ENCODE peak calls at places on chromosome 3, in ten cellular contexts. One of them, this sample, is unnamed.

GRCh38 chr3:193134895-193135294 is 106.1 kb upstream of the PLAAT1 start:
- DNase-seq in NCI-H1092: no peak
- DNase-seq in NB4: no peak
- DNase-seq in astrocyte of the spinal cord: peak
- DNase-seq in activated CD4-positive, alpha-beta T cell treated with anti-CD3 and anti-CD28 coated beads, Interleukin-2, amount 50 U/mL, for 1 hour: no peak
- DNase-seq in left cardiac atrium: no peak
- DNase-seq in Peyer's patch: no peak
- DNase-seq in kidney tubule cell: peak
- DNase-seq in neural crest cell: no peak
- DNase-seq in ovary: no peak
- DNase-seq in this sample: no peak

GRCh38 chr3:52824037-52824436 is 6.4 kb downstream of the ITIH4 start:
- DNase-seq in astrocyte of the spinal cord: no peak
- DNase-seq in neural crest cell: no peak
- DNase-seq in ovary: no peak
- DNase-seq in left cardiac atrium: no peak
- DNase-seq in NCI-H1092: no peak
- DNase-seq in activated CD4-positive, alpha-beta T cell treated with anti-CD3 and anti-CD28 coated beads, Interleukin-2, amount 50 U/mL, for 1 hour: no peak
- DNase-seq in kidney tubule cell: no peak
- DNase-seq in NB4: no peak
- DNase-seq in Peyer's patch: no peak
- DNase-seq in this sample: no peak

GRCh38 chr3:16030342-16030741 is 144.1 kb upstream of the GALNT15 start:
- DNase-seq in left cardiac atrium: no peak
- DNase-seq in Peyer's patch: no peak
- DNase-seq in astrocyte of the spinal cord: no peak
- DNase-seq in ovary: no peak
- DNase-seq in neural crest cell: no peak
- DNase-seq in NB4: no peak
- DNase-seq in kidney tubule cell: no peak
- DNase-seq in activated CD4-positive, alpha-beta T cell treated with anti-CD3 and anti-CD28 coated beads, Interleukin-2, amount 50 U/mL, for 1 hour: no peak
- DNase-seq in NCI-H1092: no peak
- DNase-seq in this sample: no peak

GRCh38 chr3:63689285-63689684 is 36.8 kb downstream of the SNTN start:
- DNase-seq in Peyer's patch: no peak
- DNase-seq in ovary: no peak
- DNase-seq in NCI-H1092: no peak
- DNase-seq in astrocyte of the spinal cord: no peak
- DNase-seq in kidney tubule cell: no peak
- DNase-seq in activated CD4-positive, alpha-beta T cell treated with anti-CD3 and anti-CD28 coated beads, Interleukin-2, amount 50 U/mL, for 1 hour: no peak
- DNase-seq in left cardiac atrium: no peak
- DNase-seq in NB4: no peak
- DNase-seq in neural crest cell: no peak
- DNase-seq in this sample: no peak

GRCh38 chr3:385151-385550 is 188.6 kb downstream of the CHL1 start:
- DNase-seq in activated CD4-positive, alpha-beta T cell treated with anti-CD3 and anti-CD28 coated beads, Interleukin-2, amount 50 U/mL, for 1 hour: no peak
- DNase-seq in kidney tubule cell: peak
- DNase-seq in NCI-H1092: no peak
- DNase-seq in astrocyte of the spinal cord: peak
- DNase-seq in left cardiac atrium: no peak
- DNase-seq in ovary: no peak
- DNase-seq in neural crest cell: no peak
- DNase-seq in Peyer's patch: no peak
- DNase-seq in NB4: no peak
- DNase-seq in this sample: no peak

GRCh38 chr3:127815641-127816605 is 6.4 kb downstream of the MGLL start:
- DNase-seq in astrocyte of the spinal cord: no peak
- DNase-seq in NCI-H1092: no peak
- DNase-seq in Peyer's patch: peak
- DNase-seq in neural crest cell: no peak
- DNase-seq in left cardiac atrium: no peak
- DNase-seq in NB4: no peak
- DNase-seq in ovary: no peak
- DNase-seq in kidney tubule cell: no peak
- DNase-seq in activated CD4-positive, alpha-beta T cell treated with anti-CD3 and anti-CD28 coated beads, Interleukin-2, amount 50 U/mL, for 1 hour: no peak
- DNase-seq in this sample: no peak

GRCh38 chr3:26437678-26438077 is 184.9 kb upstream of the LRRC3B start:
- DNase-seq in activated CD4-positive, alpha-beta T cell treated with anti-CD3 and anti-CD28 coated beads, Interleukin-2, amount 50 U/mL, for 1 hour: no peak
- DNase-seq in astrocyte of the spinal cord: peak
- DNase-seq in Peyer's patch: no peak
- DNase-seq in left cardiac atrium: no peak
- DNase-seq in NCI-H1092: no peak
- DNase-seq in ovary: no peak
- DNase-seq in kidney tubule cell: peak
- DNase-seq in neural crest cell: no peak
- DNase-seq in NB4: no peak
- DNase-seq in this sample: no peak

GRCh38 chr3:32451049-32451659 is 51.5 kb downstream of the CMTM6 start:
- DNase-seq in NB4: no peak
- DNase-seq in activated CD4-positive, alpha-beta T cell treated with anti-CD3 and anti-CD28 coated beads, Interleukin-2, amount 50 U/mL, for 1 hour: no peak
- DNase-seq in left cardiac atrium: no peak
- DNase-seq in neural crest cell: no peak
- DNase-seq in ovary: no peak
- DNase-seq in kidney tubule cell: no peak
- DNase-seq in NCI-H1092: no peak
- DNase-seq in Peyer's patch: no peak
- DNase-seq in astrocyte of the spinal cord: no peak
- DNase-seq in this sample: no peak

GRCh38 chr3:47002490-47003410 is 23.3 kb downstream of the NBEAL2 start:
- DNase-seq in activated CD4-positive, alpha-beta T cell treated with anti-CD3 and anti-CD28 coated beads, Interleukin-2, amount 50 U/mL, for 1 hour: no peak
- DNase-seq in left cardiac atrium: peak
- DNase-seq in neural crest cell: no peak
- DNase-seq in astrocyte of the spinal cord: no peak
- DNase-seq in NB4: no peak
- DNase-seq in NCI-H1092: no peak
- DNase-seq in Peyer's patch: peak
- DNase-seq in kidney tubule cell: no peak
- DNase-seq in ovary: no peak
- DNase-seq in this sample: no peak

GRCh38 chr3:195767792-195768191 is 43.9 kb downstream of the MUC4 start:
- DNase-seq in activated CD4-positive, alpha-beta T cell treated with anti-CD3 and anti-CD28 coated beads, Interleukin-2, amount 50 U/mL, for 1 hour: no peak
- DNase-seq in Peyer's patch: no peak
- DNase-seq in astrocyte of the spinal cord: no peak
- DNase-seq in kidney tubule cell: no peak
- DNase-seq in neural crest cell: no peak
- DNase-seq in NCI-H1092: no peak
- DNase-seq in ovary: no peak
- DNase-seq in left cardiac atrium: no peak
- DNase-seq in NB4: no peak
- DNase-seq in this sample: no peak

GRCh38 chr3:48422691-48423090 is 7.2 kb downstream of the PLXNB1 start:
- DNase-seq in neural crest cell: no peak
- DNase-seq in ovary: no peak
- DNase-seq in astrocyte of the spinal cord: no peak
- DNase-seq in NCI-H1092: no peak
- DNase-seq in NB4: no peak
- DNase-seq in Peyer's patch: no peak
- DNase-seq in activated CD4-positive, alpha-beta T cell treated with anti-CD3 and anti-CD28 coated beads, Interleukin-2, amount 50 U/mL, for 1 hour: no peak
- DNase-seq in kidney tubule cell: no peak
- DNase-seq in left cardiac atrium: no peak
- DNase-seq in this sample: no peak

GRCh38 chr3:123150449-123150954 is 51.2 kb upstream of the SEC22A start:
- DNase-seq in Peyer's patch: no peak
- DNase-seq in astrocyte of the spinal cord: no peak
- DNase-seq in kidney tubule cell: no peak
- DNase-seq in activated CD4-positive, alpha-beta T cell treated with anti-CD3 and anti-CD28 coated beads, Interleukin-2, amount 50 U/mL, for 1 hour: no peak
- DNase-seq in NCI-H1092: no peak
- DNase-seq in neural crest cell: no peak
- DNase-seq in ovary: no peak
- DNase-seq in NB4: no peak
- DNase-seq in left cardiac atrium: no peak
- DNase-seq in this sample: no peak

GRCh38 chr3:136790786-136791185 is 28.1 kb upstream of the SLC35G2 start:
- DNase-seq in activated CD4-positive, alpha-beta T cell treated with anti-CD3 and anti-CD28 coated beads, Interleukin-2, amount 50 U/mL, for 1 hour: no peak
- DNase-seq in NB4: no peak
- DNase-seq in neural crest cell: no peak
- DNase-seq in kidney tubule cell: no peak
- DNase-seq in NCI-H1092: no peak
- DNase-seq in ovary: no peak
- DNase-seq in left cardiac atrium: no peak
- DNase-seq in Peyer's patch: no peak
- DNase-seq in astrocyte of the spinal cord: no peak
- DNase-seq in this sample: no peak

GRCh38 chr3:100503450-100503849 is 11.0 kb downstream of the TMEM45A start:
- DNase-seq in NCI-H1092: no peak
- DNase-seq in kidney tubule cell: no peak
- DNase-seq in neural crest cell: no peak
- DNase-seq in left cardiac atrium: no peak
- DNase-seq in astrocyte of the spinal cord: no peak
- DNase-seq in Peyer's patch: no peak
- DNase-seq in NB4: no peak
- DNase-seq in ovary: no peak
- DNase-seq in activated CD4-positive, alpha-beta T cell treated with anti-CD3 and anti-CD28 coated beads, Interleukin-2, amount 50 U/mL, for 1 hour: no peak
- DNase-seq in this sample: no peak

GRCh38 chr3:16511561-16512434 is 1.7 kb downstream of the RFTN1 start:
- DNase-seq in astrocyte of the spinal cord: peak
- DNase-seq in Peyer's patch: no peak
- DNase-seq in kidney tubule cell: peak
- DNase-seq in activated CD4-positive, alpha-beta T cell treated with anti-CD3 and anti-CD28 coated beads, Interleukin-2, amount 50 U/mL, for 1 hour: peak
- DNase-seq in NB4: peak
- DNase-seq in left cardiac atrium: peak
- DNase-seq in NCI-H1092: no peak
- DNase-seq in neural crest cell: no peak
- DNase-seq in ovary: peak
- DNase-seq in this sample: peak

GRCh38 chr3:143433787-143434378 is 314.3 kb downstream of the CHST2 start:
- DNase-seq in ovary: no peak
- DNase-seq in kidney tubule cell: no peak
- DNase-seq in neural crest cell: no peak
- DNase-seq in activated CD4-positive, alpha-beta T cell treated with anti-CD3 and anti-CD28 coated beads, Interleukin-2, amount 50 U/mL, for 1 hour: peak
- DNase-seq in left cardiac atrium: no peak
- DNase-seq in NB4: peak
- DNase-seq in Peyer's patch: no peak
- DNase-seq in NCI-H1092: no peak
- DNase-seq in astrocyte of the spinal cord: no peak
- DNase-seq in this sample: no peak

GRCh38 chr3:160129459-160130061 is 95.7 kb upstream of the C3orf80 start:
- DNase-seq in ovary: no peak
- DNase-seq in Peyer's patch: no peak
- DNase-seq in astrocyte of the spinal cord: peak
- DNase-seq in NB4: peak
- DNase-seq in left cardiac atrium: no peak
- DNase-seq in activated CD4-positive, alpha-beta T cell treated with anti-CD3 and anti-CD28 coated beads, Interleukin-2, amount 50 U/mL, for 1 hour: no peak
- DNase-seq in kidney tubule cell: peak
- DNase-seq in NCI-H1092: no peak
- DNase-seq in neural crest cell: no peak
- DNase-seq in this sample: peak

GRCh38 chr3:66439666-66440344 is 61.0 kb downstream of the LRIG1 start:
- DNase-seq in NB4: peak
- DNase-seq in NCI-H1092: peak
- DNase-seq in left cardiac atrium: no peak
- DNase-seq in neural crest cell: no peak
- DNase-seq in Peyer's patch: no peak
- DNase-seq in ovary: no peak
- DNase-seq in kidney tubule cell: no peak
- DNase-seq in activated CD4-positive, alpha-beta T cell treated with anti-CD3 and anti-CD28 coated beads, Interleukin-2, amount 50 U/mL, for 1 hour: no peak
- DNase-seq in astrocyte of the spinal cord: no peak
- DNase-seq in this sample: no peak

GRCh38 chr3:43247556-43248186 is 38.7 kb upstream of the SNRK start:
- DNase-seq in neural crest cell: no peak
- DNase-seq in NB4: no peak
- DNase-seq in left cardiac atrium: no peak
- DNase-seq in ovary: no peak
- DNase-seq in Peyer's patch: no peak
- DNase-seq in activated CD4-positive, alpha-beta T cell treated with anti-CD3 and anti-CD28 coated beads, Interleukin-2, amount 50 U/mL, for 1 hour: no peak
- DNase-seq in NCI-H1092: no peak
- DNase-seq in astrocyte of the spinal cord: no peak
- DNase-seq in kidney tubule cell: no peak
- DNase-seq in this sample: no peak

GRCh38 chr3:61663728-61664492 is 102.5 kb downstream of the PTPRG start:
- DNase-seq in NCI-H1092: no peak
- DNase-seq in ovary: no peak
- DNase-seq in Peyer's patch: no peak
- DNase-seq in kidney tubule cell: peak
- DNase-seq in left cardiac atrium: no peak
- DNase-seq in astrocyte of the spinal cord: peak
- DNase-seq in NB4: no peak
- DNase-seq in neural crest cell: no peak
- DNase-seq in activated CD4-positive, alpha-beta T cell treated with anti-CD3 and anti-CD28 coated beads, Interleukin-2, amount 50 U/mL, for 1 hour: no peak
- DNase-seq in this sample: peak